ENCODE peak calls at places on chromosomes 13 and 19, in eight cellular contexts. X, Q, G, S, B, A, N and T are unnamed samples. For H3K27me3, the result is how much of the 10 kb centered on the place peaks cover.

GRCh38 chr19:33713194-33713593 is 83.5 kb upstream of the KCTD15 start:
- DNase-seq in N (no peak), A (no peak), G (no peak), B (no peak), X (no peak), S (no peak), Q (no peak), T (no peak)

GRCh38 chr19:54674021-54674617 is 11.3 kb downstream of the LILRB4 start:
- DNase-seq in Q (no peak), B (no peak), X (no peak), G (peak), S (peak), N (no peak), A (peak), T (no peak)

GRCh38 chr13:109274188-109274821 is 512.1 kb downstream of the IRS2 start:
- DNase-seq in S (peak), B (peak), G (peak), N (no peak), A (peak), Q (no peak), X (no peak), T (no peak)

GRCh38 chr13:55199132-55199531 is 1941.6 kb upstream of the PRR20A start:
- DNase-seq in Q (no peak), S (peak), N (no peak), X (no peak), G (no peak), A (no peak), B (no peak), T (no peak)

GRCh38 chr13:26616126-26616525 is 58.6 kb downstream of the WASF3 start:
- DNase-seq in N (no peak), S (no peak), Q (no peak), B (no peak), X (peak), G (no peak), A (peak), T (no peak)

GRCh38 chr19:9914315-9915207 is 21.8 kb downstream of the OLFM2 start:
- DNase-seq in X (no peak), S (peak), B (peak), A (peak), Q (peak), N (peak), G (peak), T (peak)

GRCh38 chr19:13427273-13428051 is 78.8 kb downstream of the CACNA1A start:
- DNase-seq in Q (no peak), G (no peak), B (no peak), N (no peak), A (no peak), X (no peak), S (no peak), T (no peak)

GRCh38 chr13:86856996-86857395 is 814.2 kb upstream of the SLITRK5 start:
- DNase-seq in S (peak), Q (no peak), B (no peak), G (peak), N (no peak), A (no peak), X (no peak), T (no peak)

GRCh38 chr13:77696006-77696862 is 1.3 kb upstream of the SLAIN1 start:
- DNase-seq in S (peak), B (no peak), X (no peak), Q (peak), A (no peak), N (no peak), G (no peak), T (no peak)

GRCh38 chr13:25868483-25868882 is 183.3 kb downstream of the SHISA2 start:
- DNase-seq in B (no peak), A (no peak), X (no peak), G (no peak), Q (no peak), S (no peak), N (no peak), T (no peak)

GRCh38 chr13:27868639-27869435 is 51.0 kb upstream of the PDX1 start:
- DNase-seq in A (no peak), Q (no peak), N (no peak), X (no peak), B (no peak), G (no peak), S (peak), T (no peak)

GRCh38 chr19:47123406-47123805 is 7.2 kb upstream of the SAE1 start:
- DNase-seq in S (no peak), N (no peak), X (no peak), A (no peak), Q (no peak), B (no peak), G (no peak), T (no peak)

GRCh38 chr13:79749985-79750551 is 269.1 kb downstream of the NDFIP2 start:
- DNase-seq in B (peak), A (peak), Q (no peak), N (peak), G (peak), S (peak), X (peak), T (no peak)

DNA sequence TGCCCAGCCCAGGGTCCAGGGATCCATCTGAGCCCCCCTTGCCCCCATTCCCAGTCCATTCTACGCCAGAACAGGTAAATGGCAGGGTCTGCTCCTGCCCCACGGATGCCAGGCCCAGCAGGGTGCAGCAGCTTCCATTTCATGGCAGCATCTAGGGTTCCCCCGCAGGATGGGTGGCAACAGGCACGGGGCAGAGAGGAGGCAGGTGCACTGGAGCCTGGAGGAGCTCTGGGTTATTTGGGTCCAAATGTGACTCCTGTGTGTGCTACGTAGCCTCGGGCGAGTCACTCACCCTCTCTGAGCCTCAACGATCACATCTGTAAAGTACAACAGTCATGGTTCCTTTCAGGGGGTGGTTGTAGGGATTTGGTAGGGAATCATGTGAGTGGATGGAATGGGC is 27.4 kb downstream of the IL12RB1 start:
- DNase-seq in G (no peak), N (no peak), S (no peak), B (no peak), X (no peak), Q (no peak), A (no peak), T (no peak)
- TF ChIP-seq CTCF in G (no peak), N (no peak), S (no peak), B (no peak), X (no peak), Q (no peak), A (no peak), T (no peak)

GRCh38 chr19:45962021-45962420 is 11.6 kb downstream of the NOVA2 start:
- DNase-seq in G (no peak), N (no peak), A (no peak), X (no peak), Q (no peak), B (no peak), S (no peak), T (no peak)
- H3K27me3 ChIP-seq in G (half or more), N (under half), A (under half), X (under half), Q (under half), B (under half), S (under half), T (under half)

DNA sequence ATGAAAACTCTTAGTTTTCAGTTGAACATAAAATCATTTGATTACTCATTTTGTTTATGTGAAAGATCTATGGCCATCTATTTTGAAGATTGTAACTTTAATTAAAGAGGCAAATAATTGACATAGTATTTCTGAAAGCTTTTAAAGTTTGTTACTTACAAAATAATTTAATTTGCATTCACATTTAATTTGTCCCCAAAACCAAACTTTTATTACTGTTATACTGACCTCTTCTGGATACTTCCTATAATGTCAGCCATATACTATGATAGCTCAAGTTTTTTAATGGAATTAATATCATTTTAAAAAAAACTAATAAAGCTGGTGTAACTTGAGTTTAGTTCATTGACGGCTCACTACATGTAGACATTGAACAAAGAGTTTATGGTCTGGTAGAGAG is 4.9 kb upstream of the SGCG start:
- DNase-seq in S (peak), N (no peak), G (no peak), X (no peak), A (no peak), B (no peak), Q (no peak), T (no peak)
- TF ChIP-seq CTCF in S (no peak), N (no peak), G (peak), X (peak), A (peak), B (peak), Q (no peak), T (peak)

GRCh38 chr13:99071666-99072065 is 93.8 kb upstream of the DOCK9 start:
- DNase-seq in N (no peak), B (no peak), A (no peak), X (no peak), G (no peak), S (no peak), Q (no peak), T (no peak)
- H3K27me3 ChIP-seq in N (under half), B (under half), A (under half), X (under half), G (under half), S (under half), Q (under half), T (under half)

DNA sequence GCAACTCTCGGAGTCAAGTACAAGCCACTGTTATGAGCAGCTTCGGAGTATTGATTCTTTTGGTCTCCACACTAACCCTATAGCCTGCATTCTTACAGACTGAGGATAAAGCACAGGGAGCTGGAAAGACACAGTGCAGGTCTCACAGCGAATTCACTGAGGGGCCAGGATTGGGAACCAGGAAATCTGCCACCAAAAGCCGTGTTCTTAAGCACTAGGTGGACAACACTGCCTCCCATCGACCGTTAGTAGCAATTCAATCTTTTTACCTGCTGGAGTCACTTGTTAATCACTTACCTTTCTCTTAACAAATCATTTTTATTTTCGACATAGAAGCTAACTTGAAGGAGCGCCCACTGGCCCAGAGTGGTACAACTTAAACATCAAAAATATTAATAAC is 6.3 kb downstream of the PMIS2 start:
- DNase-seq in S (peak), A (peak), X (no peak), Q (no peak), B (no peak), N (no peak), G (no peak), T (no peak)
- TF ChIP-seq CTCF in S (peak), A (peak), X (peak), Q (peak), B (peak), N (peak), G (peak), T (peak)